ENCODE peak calls at places on chromosomes 7 and 10, in eight cellular contexts. M, D, I, H, C, Y, K and O are unnamed samples.

GRCh38 chr10:34644245-34644644 is 170.9 kb downstream of the PARD3 start:
- DNase-seq in M (no peak), D (no peak), I (no peak), H (no peak), C (no peak), Y (no peak), K (no peak), O (no peak)

GRCh38 chr7:135562720-135563119 is 5.0 kb downstream of the NUP205 start:
- DNase-seq in M (no peak), D (no peak), I (no peak), H (no peak), C (no peak), Y (no peak), K (no peak), O (no peak)

GRCh38 chr10:43236176-43236850 is 30.6 kb downstream of the RASGEF1A start:
- DNase-seq in M (no peak), D (peak; percentile 14), I (no peak), H (no peak), C (no peak), Y (no peak), K (no peak), O (no peak)

GRCh38 chr10:60024506-60024905 is 118.2 kb upstream of the CCDC6 start:
- DNase-seq in M (no peak), D (no peak), I (no peak), H (no peak), C (no peak), Y (no peak), K (no peak), O (no peak)

GRCh38 chr7:74372511-74373111 is 81.1 kb upstream of the GTF2IRD1 start:
- DNase-seq in M (no peak), D (no peak), I (no peak), H (no peak), C (no peak), Y (no peak), K (peak; percentile 63), O (no peak)

GRCh38 chr7:51226042-51226755 is 90.4 kb downstream of the COBL start:
- DNase-seq in M (no peak), D (no peak), I (no peak), H (no peak), C (no peak), Y (no peak), K (no peak), O (no peak)

GRCh38 chr10:114492351-114493037 is 88.2 kb upstream of the AFAP1L2 start:
- DNase-seq in M (no peak), D (no peak), I (no peak), H (no peak), C (no peak), Y (no peak), K (no peak), O (no peak)

GRCh38 chr10:73060738-73061635 is 35.7 kb downstream of the P4HA1 start:
- DNase-seq in M (peak; percentile 50), D (no peak), I (no peak), H (no peak), C (no peak), Y (no peak), K (peak; percentile 41), O (no peak)

GRCh38 chr10:89163265-89163995 is 43.7 kb downstream of the CH25H start:
- DNase-seq in M (no peak), D (no peak), I (peak; percentile 10), H (peak; percentile 10), C (no peak), Y (peak; percentile 59), K (peak; percentile 56), O (no peak)

GRCh38 chr7:2820508-2820934 is 23.6 kb downstream of the GNA12 start:
- DNase-seq in M (no peak), D (peak; percentile 70), I (no peak), H (peak; percentile 66), C (peak; percentile 92), Y (peak; percentile 75), K (peak; percentile 98), O (no peak)

GRCh38 chr10:47027812-47028260 is 116.6 kb downstream of the PTPN20 start:
- DNase-seq in M (no peak), D (no peak), I (no peak), H (no peak), C (no peak), Y (peak; percentile 21), K (no peak), O (no peak)

GRCh38 chr10:44462338-44462914 is 77.5 kb upstream of the CXCL12 start:
- DNase-seq in M (no peak), D (no peak), I (no peak), H (no peak), C (no peak), Y (no peak), K (no peak), O (no peak)

GRCh38 chr7:12403287-12404181 is at the start of gene VWDE:
- DNase-seq in M (peak; percentile 61), D (no peak), I (peak; percentile 7), H (no peak), C (no peak), Y (peak; percentile 55), K (peak; percentile 37), O (peak; percentile 51)

GRCh38 chr10:21885940-21886339 is 117.6 kb downstream of the DNAJC1 start:
- DNase-seq in M (no peak), D (no peak), I (no peak), H (no peak), C (no peak), Y (no peak), K (no peak), O (no peak)

GRCh38 chr7:11155883-11156282 is 182.2 kb downstream of the PHF14 start:
- DNase-seq in M (no peak), D (no peak), I (no peak), H (no peak), C (no peak), Y (no peak), K (no peak), O (no peak)

GRCh38 chr7:145293793-145294153 is 457.9 kb upstream of the TPK1 start:
- DNase-seq in M (no peak), D (no peak), I (no peak), H (no peak), C (no peak), Y (no peak), K (no peak), O (no peak)

GRCh38 chr10:61901829-61902447 is 439 bp downstream of the ARID5B start:
- DNase-seq in M (peak; percentile 51), D (no peak), I (no peak), H (no peak), C (no peak), Y (no peak), K (no peak), O (no peak)

GRCh38 chr10:61903991-61904350 is 2.5 kb downstream of the ARID5B start:
- DNase-seq in M (no peak), D (no peak), I (no peak), H (no peak), C (no peak), Y (no peak), K (peak; percentile 45), O (no peak)

GRCh38 chr10:61904711-61905445 is 3.4 kb downstream of the ARID5B start:
- DNase-seq in M (peak; percentile 55), D (no peak), I (no peak), H (no peak), C (no peak), Y (no peak), K (peak; percentile 72), O (no peak)

GRCh38 chr10:61902448-61903183 is 1.1 kb downstream of the ARID5B start:
- DNase-seq in M (peak; percentile 26), D (peak; percentile 59), I (peak; percentile 43), H (peak; percentile 22), C (no peak), Y (peak; percentile 64), K (peak; percentile 83), O (no peak)

DNA sequence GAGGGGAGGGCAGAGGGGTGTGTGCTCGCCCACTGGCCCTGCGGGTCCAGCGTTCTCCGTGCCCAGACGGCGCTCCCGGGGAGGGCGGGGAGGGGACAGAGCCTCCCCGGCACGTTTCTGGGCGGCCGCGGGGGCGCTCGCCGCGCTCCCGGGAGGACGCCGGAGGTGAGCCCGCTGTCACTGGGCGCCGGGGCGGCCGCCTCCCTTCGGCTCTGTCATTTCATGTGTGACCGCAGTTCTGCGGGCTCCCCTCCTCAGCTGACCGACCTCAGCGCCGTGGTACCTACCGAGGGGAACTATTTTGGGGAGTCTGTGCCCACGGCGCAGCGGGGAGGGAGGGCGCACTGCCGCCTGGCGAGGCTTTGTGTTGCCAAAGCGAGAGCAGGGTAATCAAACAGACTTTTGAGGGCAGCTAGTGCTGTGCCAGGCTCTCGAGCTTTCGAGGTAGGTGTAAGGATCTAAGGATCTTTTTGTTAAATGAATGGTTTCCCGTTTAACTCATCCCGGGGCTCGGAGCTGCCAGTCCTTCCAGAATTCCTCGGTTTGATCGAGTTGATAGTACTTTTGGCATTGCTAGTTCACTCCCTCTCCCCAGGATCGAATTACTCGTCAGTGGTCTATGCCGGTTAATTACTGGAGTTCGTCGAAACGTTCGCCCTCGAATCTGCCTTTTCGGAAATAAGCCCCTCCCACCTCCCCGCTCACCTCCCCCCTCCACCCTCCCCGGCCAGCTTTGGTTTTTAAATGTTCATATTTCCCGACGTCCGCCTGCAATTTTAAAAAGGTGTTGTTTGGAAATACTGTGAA is 1.9 kb downstream of the ARID5B start:
- DNase-seq in M (peak; percentile 35), D (no peak), I (peak; percentile 39), H (peak; percentile 13), C (no peak), Y (peak; percentile 84), K (peak; percentile 77), O (peak; percentile 31)
- TF ChIP-seq CTCF in M (peak; percentile 44), D (no peak), I (peak; percentile 22), H (no peak), C (peak; percentile 18), Y (peak; percentile 36), K (peak; percentile 34), O (peak; percentile 33)

GRCh38 chr10:91296471-91296870 is 76.0 kb downstream of the PCGF5 start:
- DNase-seq in M (peak; percentile 25), D (no peak), I (no peak), H (no peak), C (no peak), Y (no peak), K (peak; percentile 38), O (no peak)
- TF ChIP-seq CTCF in M (peak; percentile 37), D (no peak), I (no peak), H (no peak), C (peak; percentile 27), Y (no peak), K (peak; percentile 29), O (peak; percentile 33)

DNA sequence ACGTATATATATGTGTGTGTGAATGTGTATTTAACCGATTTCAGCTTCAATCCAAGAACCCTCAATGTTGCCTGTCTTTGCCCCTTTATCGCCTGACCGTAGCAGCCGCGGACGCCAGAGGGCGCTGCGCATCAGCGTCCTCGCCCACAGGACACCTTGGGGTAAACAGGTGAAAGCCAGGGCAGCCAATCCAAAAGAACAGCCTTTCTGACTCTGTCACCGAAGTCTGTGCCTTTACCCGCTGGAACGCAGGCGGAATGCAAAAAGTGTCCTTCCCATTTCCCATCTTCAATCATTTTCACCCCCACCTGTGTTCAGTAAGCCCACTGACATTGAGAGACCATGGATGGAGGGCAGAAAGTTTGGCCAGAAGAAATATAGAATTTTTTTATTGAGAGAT is 3.6 kb downstream of the NXPH1 start:
- DNase-seq in M (peak; percentile 40), D (no peak), I (no peak), H (no peak), C (no peak), Y (peak; percentile 58), K (peak; percentile 2), O (peak; percentile 75)
- TF ChIP-seq CTCF in M (peak; percentile 53), D (no peak), I (no peak), H (no peak), C (peak; percentile 40), Y (peak; percentile 62), K (peak; percentile 61), O (peak; percentile 91)

DNA sequence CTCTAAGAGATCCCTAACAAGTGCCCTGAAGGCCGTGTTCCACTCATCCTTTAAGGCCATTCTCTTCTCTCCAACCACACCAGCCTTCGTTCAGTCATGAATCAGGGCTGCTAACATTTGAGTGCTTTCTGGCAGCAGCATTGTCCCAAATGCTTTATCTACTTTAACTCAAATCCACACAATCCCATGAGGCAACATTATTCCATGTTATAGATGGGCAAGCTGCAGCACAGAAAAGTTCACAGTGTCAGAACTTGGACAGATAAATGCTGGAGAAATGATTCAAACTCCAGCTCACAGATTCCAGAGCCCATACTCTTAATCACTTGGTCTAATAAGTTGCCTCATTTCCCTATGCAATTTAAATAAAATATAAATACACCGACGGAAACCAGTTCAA is 73.5 kb downstream of the MALSU1 start:
- DNase-seq in M (no peak), D (no peak), I (no peak), H (no peak), C (no peak), Y (no peak), K (no peak), O (no peak)
- TF ChIP-seq CTCF in M (no peak), D (no peak), I (no peak), H (no peak), C (no peak), Y (no peak), K (no peak), O (no peak)